ENCODE peak calls at places on chromosomes 11 and 22, in nine cellular contexts. C is CD4-positive, CD25-positive, alpha-beta regulatory T cell; A is Peyer's patch; O is mucosa of descending colon; W is small intestine; I is tibial nerve; Q is PC-3; V is HFF-Myc; M is astrocyte. Z is an unnamed sample.

GRCh38 chr11:45872513-45873356 is 12.7 kb upstream of the MAPK8IP1 start:
- DNase-seq in C (no peak), A (peak), O (no peak), W (peak), I (no peak), Q (peak), V (peak), M (peak), Z (peak)

GRCh38 chr11:85590848-85591483 is 36.2 kb downstream of the DLG2 start:
- DNase-seq in C (no peak), A (no peak), O (no peak), W (peak), I (no peak), Q (peak), V (peak), M (peak), Z (peak)

GRCh38 chr11:69233761-69234136 is 60.2 kb upstream of the MYEOV start:
- DNase-seq in C (no peak), A (no peak), O (no peak), W (no peak), I (no peak), Q (no peak), V (no peak), M (no peak), Z (no peak)

GRCh38 chr11:134338068-134338467 is 6.3 kb downstream of the GLB1L2 start:
- DNase-seq in C (no peak), A (no peak), O (no peak), W (no peak), I (no peak), Q (no peak), V (no peak), M (no peak), Z (no peak)

GRCh38 chr11:40445391-40445790 is 1014.1 kb downstream of the LRRC4C start:
- DNase-seq in C (no peak), A (no peak), O (no peak), W (no peak), I (no peak), Q (no peak), V (no peak), M (peak), Z (no peak)

GRCh38 chr22:29217827-29218757 is 12.4 kb downstream of the EMID1 start:
- DNase-seq in C (no peak), A (no peak), O (no peak), W (no peak), I (no peak), Q (no peak), V (no peak), M (no peak), Z (no peak)

GRCh38 chr11:81644239-81644840 is 1089.3 kb downstream of the FAM181B start:
- DNase-seq in C (no peak), A (no peak), O (peak), W (peak), I (no peak), Q (peak), V (no peak), M (peak), Z (peak)

GRCh38 chr22:25748704-25749103 is 6.7 kb downstream of the MYO18B start:
- DNase-seq in C (no peak), A (no peak), O (peak), W (peak), I (no peak), Q (no peak), V (no peak), M (no peak), Z (no peak)

GRCh38 chr11:37657645-37658044 is 1059.6 kb upstream of the RAG2 start:
- DNase-seq in C (no peak), A (no peak), O (no peak), W (no peak), I (no peak), Q (peak), V (peak), M (peak), Z (peak)

GRCh38 chr11:115067471-115067870 is 389.1 kb downstream of the NXPE2 start:
- DNase-seq in C (no peak), A (no peak), O (no peak), W (no peak), I (no peak), Q (no peak), V (no peak), M (no peak), Z (no peak)

GRCh38 chr22:24410110-24410856 is 17.1 kb upstream of the ADORA2A start:
- DNase-seq in C (no peak), A (no peak), O (no peak), W (no peak), I (no peak), Q (no peak), V (no peak), M (peak), Z (no peak)

GRCh38 chr22:48004038-48004437 is 1241.6 kb downstream of the TBC1D22A start:
- DNase-seq in C (no peak), A (no peak), O (no peak), W (no peak), I (no peak), Q (no peak), V (no peak), M (no peak), Z (no peak)

GRCh38 chr11:96095884-96096301 is 172.0 kb upstream of the MTMR2 start:
- DNase-seq in C (no peak), A (no peak), O (peak), W (peak), I (no peak), Q (peak), V (no peak), M (no peak), Z (no peak)

GRCh38 chr11:12675951-12676711 is 1.9 kb downstream of the TEAD1 start:
- DNase-seq in C (no peak), A (no peak), O (peak), W (peak), I (peak), Q (peak), V (no peak), M (peak), Z (peak)

GRCh38 chr11:132715041-132715440 is 817.3 kb downstream of the OPCML start:
- DNase-seq in C (no peak), A (no peak), O (no peak), W (no peak), I (no peak), Q (no peak), V (no peak), M (peak), Z (peak)

GRCh38 chr11:1549355-1550330 is 22.4 kb downstream of the DUSP8 start:
- DNase-seq in C (no peak), A (no peak), O (no peak), W (no peak), I (no peak), Q (no peak), V (no peak), M (no peak), Z (no peak)

GRCh38 chr11:100578966-100579365 is 108.1 kb upstream of the ARHGAP42 start:
- DNase-seq in C (no peak), A (no peak), O (no peak), W (no peak), I (no peak), Q (peak), V (no peak), M (peak), Z (peak)

GRCh38 chr11:67606477-67607295 is at the start of gene NDUFV1:
- DNase-seq in C (peak), A (peak), O (peak), W (peak), I (peak), Q (peak), V (peak), M (peak), Z (peak)
- H3K4me3 ChIP-seq in C (peak), A (peak), O (peak), W (peak), I (peak), Q (peak), V (peak), M (peak), Z (peak)

GRCh38 chr11:64638829-64639228 is 47.8 kb downstream of the SLC22A12 start:
- DNase-seq in C (no peak), A (no peak), O (no peak), W (no peak), I (no peak), Q (no peak), V (no peak), M (no peak), Z (no peak)
- H3K4me3 ChIP-seq in C (no peak), A (no peak), O (no peak), W (no peak), I (no peak), Q (no peak), V (no peak), M (no peak), Z (no peak)

GRCh38 chr11:90867416-90867815 is 644.6 kb upstream of the CHORDC1 start:
- DNase-seq in C (no peak), A (no peak), O (no peak), W (no peak), I (no peak), Q (no peak), V (no peak), M (no peak), Z (no peak)
- H3K4me3 ChIP-seq in C (no peak), A (no peak), O (no peak), W (no peak), I (no peak), Q (no peak), V (no peak), M (no peak), Z (no peak)

GRCh38 chr11:64874841-64875240 is 3.6 kb downstream of the EHD1 start:
- DNase-seq in C (no peak), A (no peak), O (no peak), W (no peak), I (no peak), Q (no peak), V (no peak), M (no peak), Z (no peak)
- H3K4me3 ChIP-seq in C (peak), A (peak), O (no peak), W (peak), I (no peak), Q (peak), V (no peak), M (peak), Z (no peak)

GRCh38 chr11:79117488-79117887 is 323.3 kb downstream of the TENM4 start:
- DNase-seq in C (no peak), A (no peak), O (no peak), W (no peak), I (no peak), Q (peak), V (no peak), M (no peak), Z (no peak)

GRCh38 chr11:79121351-79121750 is 319.5 kb downstream of the TENM4 start:
- DNase-seq in C (no peak), A (no peak), O (no peak), W (no peak), I (no peak), Q (no peak), V (no peak), M (peak), Z (no peak)

GRCh38 chr11:79113099-79113498 is 327.7 kb downstream of the TENM4 start:
- DNase-seq in C (no peak), A (no peak), O (no peak), W (no peak), I (no peak), Q (no peak), V (no peak), M (no peak), Z (no peak)

GRCh38 chr11:79119491-79120284 is 321.1 kb downstream of the TENM4 start:
- DNase-seq in C (no peak), A (no peak), O (no peak), W (no peak), I (no peak), Q (no peak), V (no peak), M (no peak), Z (peak)

GRCh38 chr11:79116600-79116999 is 324.2 kb downstream of the TENM4 start:
- DNase-seq in C (no peak), A (no peak), O (no peak), W (no peak), I (no peak), Q (peak), V (no peak), M (no peak), Z (no peak)
- H3K4me3 ChIP-seq in C (no peak), A (no peak), O (no peak), W (no peak), I (no peak), Q (no peak), V (no peak), M (no peak), Z (no peak)

DNA sequence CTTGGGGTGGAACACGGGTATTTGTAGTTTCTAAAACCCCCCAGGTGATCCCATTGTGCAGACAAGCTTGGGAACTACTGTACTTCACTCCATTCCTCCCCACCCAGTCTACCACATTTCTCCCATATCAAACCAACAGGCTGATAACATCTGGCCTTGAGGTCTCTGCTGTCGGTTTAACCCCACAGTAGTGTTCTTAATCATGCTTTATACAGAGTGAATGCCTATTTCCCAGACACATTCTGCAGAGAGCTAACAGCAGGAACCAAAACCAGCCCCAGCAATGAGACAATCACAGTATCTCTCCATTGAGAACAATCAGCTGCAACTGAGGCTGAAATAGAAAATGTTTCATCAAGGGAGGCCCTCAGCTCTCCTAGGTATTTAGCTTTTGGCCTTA is 81.3 kb downstream of the CCDC34 start:
- DNase-seq in C (no peak), A (no peak), O (no peak), W (no peak), I (no peak), Q (no peak), V (no peak), M (peak), Z (no peak)
- H3K4me3 ChIP-seq in C (no peak), A (no peak), O (no peak), W (no peak), I (no peak), Q (no peak), V (no peak), M (no peak), Z (no peak)

GRCh38 chr11:64558065-64558745 is 32.8 kb upstream of the SLC22A12 start:
- DNase-seq in C (no peak), A (no peak), O (no peak), W (no peak), I (no peak), Q (no peak), V (no peak), M (no peak), Z (no peak)

GRCh38 chr11:64556044-64556720 is 34.8 kb upstream of the SLC22A12 start:
- DNase-seq in C (no peak), A (no peak), O (no peak), W (no peak), I (no peak), Q (no peak), V (no peak), M (no peak), Z (no peak)

GRCh38 chr11:64558869-64559268 is 32.2 kb upstream of the SLC22A12 start:
- DNase-seq in C (no peak), A (no peak), O (no peak), W (no peak), I (no peak), Q (no peak), V (no peak), M (no peak), Z (no peak)

GRCh38 chr11:64559351-64560138 is 31.5 kb upstream of the SLC22A12 start:
- DNase-seq in C (no peak), A (no peak), O (no peak), W (no peak), I (no peak), Q (no peak), V (no peak), M (no peak), Z (no peak)

GRCh38 chr11:64556721-64557250 is 34.2 kb upstream of the SLC22A12 start:
- DNase-seq in C (no peak), A (no peak), O (no peak), W (no peak), I (no peak), Q (no peak), V (no peak), M (no peak), Z (no peak)
- H3K4me3 ChIP-seq in C (no peak), A (no peak), O (no peak), W (no peak), I (no peak), Q (no peak), V (no peak), M (no peak), Z (no peak)